ENCODE peak calls at places on chromosomes 2 and 18, in five cellular contexts. N is GM12878, P is K562, L is HepG2, M is H1. T is an unnamed sample.
A peak's percentile ranks its signal among the peaks of the same experiment; 100 is the strongest.

GRCh38 chr2:145652992-145653545 is 1133.2 kb upstream of the ZEB2 start:
- DNase-seq in P (no peak), M (no peak), N (no peak), L (no peak), T (no peak)

GRCh38 chr2:105779394-105779793 is 34.7 kb downstream of the NCK2 start:
- DNase-seq in P (no peak), N (no peak), M (no peak), L (no peak), T (no peak)

GRCh38 chr2:148935791-148936190 is 60.8 kb downstream of the KIF5C start:
- DNase-seq in L (no peak), N (no peak), P (no peak), M (no peak), T (no peak)

GRCh38 chr2:218892693-218893348 is 12.2 kb downstream of the WNT10A start:
- DNase-seq in P (peak; percentile 59), L (peak; percentile 32), M (peak; percentile 82), N (peak; percentile 80), T (peak; percentile 56)

GRCh38 chr2:216508229-216508628 is 9.6 kb downstream of the RPL37A start:
- DNase-seq in L (no peak), P (no peak), M (no peak), N (no peak), T (no peak)

GRCh38 chr2:132645176-132645575 is 24.8 kb downstream of the LYPD1 start:
- DNase-seq in L (no peak), N (no peak), M (no peak), P (no peak), T (no peak)

GRCh38 chr18:49623571-49623970 is 61.7 kb downstream of the LIPG start:
- DNase-seq in M (no peak), L (no peak), P (no peak), N (no peak), T (no peak)

GRCh38 chr18:68757121-68757520 is 40.8 kb upstream of the CCDC102B start:
- DNase-seq in P (no peak), L (no peak), N (no peak), M (no peak), T (no peak)

GRCh38 chr18:54247488-54248175 is 21.7 kb upstream of the POLI start:
- DNase-seq in L (no peak), P (no peak), N (no peak), M (no peak), T (no peak)

GRCh38 chr18:2395427-2396161 is 175.7 kb downstream of the METTL4 start:
- DNase-seq in M (no peak), N (no peak), L (no peak), P (no peak), T (no peak)

GRCh38 chr2:126934803-126935202 is 36.1 kb downstream of the TEX51 start:
- DNase-seq in L (no peak), N (no peak), M (no peak), P (no peak), T (no peak)
- TF ChIP-seq RAD21 in L (no peak), N (no peak), M (no peak), P (no peak), T (no peak)

DNA sequence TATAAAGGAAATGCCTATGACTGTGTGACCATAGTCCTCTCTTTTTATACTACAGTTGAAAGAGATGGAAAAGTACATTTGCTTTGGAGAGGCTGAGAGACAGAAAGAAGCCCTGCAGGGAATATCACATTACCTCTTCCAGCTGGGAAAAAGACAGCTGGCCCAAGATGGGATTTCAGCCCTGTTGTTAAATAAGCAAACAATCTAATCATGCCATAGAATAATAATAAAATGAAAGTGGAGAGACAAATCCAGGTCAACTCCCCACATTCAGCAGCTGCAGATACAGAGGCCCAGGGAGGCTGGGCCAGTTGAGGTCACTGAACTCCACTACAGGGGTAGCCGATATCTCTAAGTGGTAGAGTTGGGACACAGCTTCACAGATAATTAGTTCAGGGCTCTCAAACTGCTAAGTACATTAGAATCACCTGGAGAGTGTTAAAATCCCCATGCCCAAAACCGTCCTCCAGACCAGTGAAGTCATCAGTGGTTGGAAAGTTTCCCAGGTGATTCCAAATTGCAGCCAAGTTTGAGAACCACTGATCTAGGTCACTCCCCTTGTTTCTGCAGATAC is 81.9 kb downstream of the MOGAT1 start:
- DNase-seq in L (no peak), M (no peak), N (no peak), P (no peak), T (no peak)
- TF ChIP-seq SP1 in L (no peak), M (no peak), N (no peak), P (no peak), T (no peak)

GRCh38 chr2:156864753-156865152 is 392.8 kb upstream of the GALNT5 start:
- DNase-seq in P (no peak), L (no peak), M (no peak), N (no peak), T (no peak)
- TF ChIP-seq RAD21 in P (no peak), L (no peak), M (no peak), N (no peak), T (no peak)

GRCh38 chr2:626491-627339 is 50.5 kb downstream of the TMEM18 start:
- DNase-seq in P (no peak), M (peak; percentile 34), N (no peak), L (no peak), T (no peak)
- TF ChIP-seq SP1 in P (no peak), M (no peak), N (no peak), L (no peak), T (no peak)

T was measured in HCT116.